ENCODE peak calls at places on chromosomes 3 and 15, in seven cellular contexts. One of them, this sample, is unnamed.

GRCh38 chr15:70486451-70487379 is 276.6 kb downstream of the UACA start:
- DNase-seq in SK-N-SH: no peak
- DNase-seq in NCI-H1092: no peak
- DNase-seq in activated CD4-positive, alpha-beta T cell treated with anti-CD3 and anti-CD28 coated beads, Interleukin-2, amount 50 U/mL, for 1 hour: no peak
- DNase-seq in stimulated activated CD8-positive, alpha-beta memory T cell treated with anti-CD3 and anti-CD28 coated beads, Interleukin-15, amount 100 ng/mL, for 24 hours: no peak
- DNase-seq in esophagus squamous epithelium: peak; percentile 11
- DNase-seq in germinal center: peak; percentile 46
- DNase-seq in this sample: peak; percentile 38

GRCh38 chr3:24502690-24503089 is 8.0 kb upstream of the THRB start:
- DNase-seq in SK-N-SH: no peak
- DNase-seq in NCI-H1092: no peak
- DNase-seq in activated CD4-positive, alpha-beta T cell treated with anti-CD3 and anti-CD28 coated beads, Interleukin-2, amount 50 U/mL, for 1 hour: no peak
- DNase-seq in stimulated activated CD8-positive, alpha-beta memory T cell treated with anti-CD3 and anti-CD28 coated beads, Interleukin-15, amount 100 ng/mL, for 24 hours: no peak
- DNase-seq in esophagus squamous epithelium: no peak
- DNase-seq in germinal center: no peak
- DNase-seq in this sample: no peak

GRCh38 chr3:23601020-23601822 is 204.5 kb upstream of the UBE2E1 start:
- DNase-seq in SK-N-SH: peak; percentile 48
- DNase-seq in NCI-H1092: no peak
- DNase-seq in activated CD4-positive, alpha-beta T cell treated with anti-CD3 and anti-CD28 coated beads, Interleukin-2, amount 50 U/mL, for 1 hour: no peak
- DNase-seq in stimulated activated CD8-positive, alpha-beta memory T cell treated with anti-CD3 and anti-CD28 coated beads, Interleukin-15, amount 100 ng/mL, for 24 hours: no peak
- DNase-seq in esophagus squamous epithelium: no peak
- DNase-seq in germinal center: no peak
- DNase-seq in this sample: no peak

GRCh38 chr15:92846716-92847115 is 53.4 kb upstream of the CHD2 start:
- DNase-seq in SK-N-SH: no peak
- DNase-seq in NCI-H1092: no peak
- DNase-seq in activated CD4-positive, alpha-beta T cell treated with anti-CD3 and anti-CD28 coated beads, Interleukin-2, amount 50 U/mL, for 1 hour: no peak
- DNase-seq in stimulated activated CD8-positive, alpha-beta memory T cell treated with anti-CD3 and anti-CD28 coated beads, Interleukin-15, amount 100 ng/mL, for 24 hours: no peak
- DNase-seq in esophagus squamous epithelium: no peak
- DNase-seq in germinal center: no peak
- DNase-seq in this sample: no peak

GRCh38 chr3:112739252-112739945 is 98.5 kb upstream of the CCDC80 start:
- DNase-seq in SK-N-SH: no peak
- DNase-seq in NCI-H1092: no peak
- DNase-seq in activated CD4-positive, alpha-beta T cell treated with anti-CD3 and anti-CD28 coated beads, Interleukin-2, amount 50 U/mL, for 1 hour: no peak
- DNase-seq in stimulated activated CD8-positive, alpha-beta memory T cell treated with anti-CD3 and anti-CD28 coated beads, Interleukin-15, amount 100 ng/mL, for 24 hours: no peak
- DNase-seq in esophagus squamous epithelium: no peak
- DNase-seq in germinal center: no peak
- DNase-seq in this sample: no peak

GRCh38 chr3:47019201-47019600 is 39.7 kb downstream of the NBEAL2 start:
- DNase-seq in SK-N-SH: no peak
- DNase-seq in NCI-H1092: no peak
- DNase-seq in activated CD4-positive, alpha-beta T cell treated with anti-CD3 and anti-CD28 coated beads, Interleukin-2, amount 50 U/mL, for 1 hour: no peak
- DNase-seq in stimulated activated CD8-positive, alpha-beta memory T cell treated with anti-CD3 and anti-CD28 coated beads, Interleukin-15, amount 100 ng/mL, for 24 hours: no peak
- DNase-seq in esophagus squamous epithelium: no peak
- DNase-seq in germinal center: no peak
- DNase-seq in this sample: no peak

GRCh38 chr3:58386966-58387365 is 46.7 kb downstream of the PDHB start:
- DNase-seq in SK-N-SH: no peak
- DNase-seq in NCI-H1092: no peak
- DNase-seq in activated CD4-positive, alpha-beta T cell treated with anti-CD3 and anti-CD28 coated beads, Interleukin-2, amount 50 U/mL, for 1 hour: no peak
- DNase-seq in stimulated activated CD8-positive, alpha-beta memory T cell treated with anti-CD3 and anti-CD28 coated beads, Interleukin-15, amount 100 ng/mL, for 24 hours: no peak
- DNase-seq in esophagus squamous epithelium: no peak
- DNase-seq in germinal center: no peak
- DNase-seq in this sample: no peak

GRCh38 chr15:62469478-62469873 is 304.4 kb upstream of the C2CD4B start:
- DNase-seq in SK-N-SH: no peak
- DNase-seq in NCI-H1092: no peak
- DNase-seq in activated CD4-positive, alpha-beta T cell treated with anti-CD3 and anti-CD28 coated beads, Interleukin-2, amount 50 U/mL, for 1 hour: no peak
- DNase-seq in stimulated activated CD8-positive, alpha-beta memory T cell treated with anti-CD3 and anti-CD28 coated beads, Interleukin-15, amount 100 ng/mL, for 24 hours: no peak
- DNase-seq in esophagus squamous epithelium: no peak
- DNase-seq in germinal center: no peak
- DNase-seq in this sample: no peak

GRCh38 chr3:51712511-51712931 is 5.7 kb downstream of the GRM2 start:
- DNase-seq in SK-N-SH: peak; percentile 15
- DNase-seq in NCI-H1092: no peak
- DNase-seq in activated CD4-positive, alpha-beta T cell treated with anti-CD3 and anti-CD28 coated beads, Interleukin-2, amount 50 U/mL, for 1 hour: no peak
- DNase-seq in stimulated activated CD8-positive, alpha-beta memory T cell treated with anti-CD3 and anti-CD28 coated beads, Interleukin-15, amount 100 ng/mL, for 24 hours: no peak
- DNase-seq in esophagus squamous epithelium: no peak
- DNase-seq in germinal center: peak; percentile 1
- DNase-seq in this sample: no peak

GRCh38 chr3:130811552-130811951 is 64.9 kb upstream of the PIK3R4 start:
- DNase-seq in SK-N-SH: no peak
- DNase-seq in NCI-H1092: peak; percentile 93
- DNase-seq in activated CD4-positive, alpha-beta T cell treated with anti-CD3 and anti-CD28 coated beads, Interleukin-2, amount 50 U/mL, for 1 hour: no peak
- DNase-seq in stimulated activated CD8-positive, alpha-beta memory T cell treated with anti-CD3 and anti-CD28 coated beads, Interleukin-15, amount 100 ng/mL, for 24 hours: no peak
- DNase-seq in esophagus squamous epithelium: no peak
- DNase-seq in germinal center: no peak
- DNase-seq in this sample: no peak

GRCh38 chr15:88998980-88999713 is 86.0 kb upstream of the MFGE8 start:
- DNase-seq in SK-N-SH: no peak
- DNase-seq in NCI-H1092: no peak
- DNase-seq in activated CD4-positive, alpha-beta T cell treated with anti-CD3 and anti-CD28 coated beads, Interleukin-2, amount 50 U/mL, for 1 hour: no peak
- DNase-seq in stimulated activated CD8-positive, alpha-beta memory T cell treated with anti-CD3 and anti-CD28 coated beads, Interleukin-15, amount 100 ng/mL, for 24 hours: no peak
- DNase-seq in esophagus squamous epithelium: no peak
- DNase-seq in germinal center: no peak
- DNase-seq in this sample: no peak

GRCh38 chr3:116453676-116454346 is 8.5 kb upstream of the LSAMP start:
- DNase-seq in SK-N-SH: no peak
- DNase-seq in NCI-H1092: no peak
- DNase-seq in activated CD4-positive, alpha-beta T cell treated with anti-CD3 and anti-CD28 coated beads, Interleukin-2, amount 50 U/mL, for 1 hour: no peak
- DNase-seq in stimulated activated CD8-positive, alpha-beta memory T cell treated with anti-CD3 and anti-CD28 coated beads, Interleukin-15, amount 100 ng/mL, for 24 hours: no peak
- DNase-seq in esophagus squamous epithelium: no peak
- DNase-seq in germinal center: no peak
- DNase-seq in this sample: no peak

GRCh38 chr3:99878005-99878404 is 60.3 kb downstream of the CMSS1 start:
- DNase-seq in SK-N-SH: no peak
- DNase-seq in NCI-H1092: no peak
- DNase-seq in activated CD4-positive, alpha-beta T cell treated with anti-CD3 and anti-CD28 coated beads, Interleukin-2, amount 50 U/mL, for 1 hour: no peak
- DNase-seq in stimulated activated CD8-positive, alpha-beta memory T cell treated with anti-CD3 and anti-CD28 coated beads, Interleukin-15, amount 100 ng/mL, for 24 hours: no peak
- DNase-seq in esophagus squamous epithelium: no peak
- DNase-seq in germinal center: no peak
- DNase-seq in this sample: no peak

GRCh38 chr3:111325160-111325707 is 216.8 kb upstream of the CD96 start:
- DNase-seq in SK-N-SH: no peak
- DNase-seq in NCI-H1092: no peak
- DNase-seq in activated CD4-positive, alpha-beta T cell treated with anti-CD3 and anti-CD28 coated beads, Interleukin-2, amount 50 U/mL, for 1 hour: no peak
- DNase-seq in stimulated activated CD8-positive, alpha-beta memory T cell treated with anti-CD3 and anti-CD28 coated beads, Interleukin-15, amount 100 ng/mL, for 24 hours: no peak
- DNase-seq in esophagus squamous epithelium: no peak
- DNase-seq in germinal center: no peak
- DNase-seq in this sample: no peak

GRCh38 chr15:66369773-66370651 is 13.5 kb upstream of the TIPIN start:
- DNase-seq in SK-N-SH: no peak
- DNase-seq in NCI-H1092: no peak
- DNase-seq in activated CD4-positive, alpha-beta T cell treated with anti-CD3 and anti-CD28 coated beads, Interleukin-2, amount 50 U/mL, for 1 hour: no peak
- DNase-seq in stimulated activated CD8-positive, alpha-beta memory T cell treated with anti-CD3 and anti-CD28 coated beads, Interleukin-15, amount 100 ng/mL, for 24 hours: no peak
- DNase-seq in esophagus squamous epithelium: no peak
- DNase-seq in germinal center: peak; percentile 23
- DNase-seq in this sample: no peak

This sample was measured in tibial nerve.